ENCODE peak calls at places on chromosomes 5 and 9, in eight cellular contexts. K is retina, Q is right atrium auricular region, A is right cardiac atrium, Y is SW480, M is AG09309, B is psoas muscle, H is mesothelial cell of epicardium. F is an unnamed sample.

GRCh38 chr5:98769256-98770157 is 4.0 kb upstream of the RGMB start:
- DNase-seq in K (peak), Q (no peak), A (peak), Y (peak), M (no peak), B (peak), H (no peak), F (no peak)

GRCh38 chr5:74423383-74423782 is 217.1 kb downstream of the ENC1 start:
- DNase-seq in K (no peak), Q (no peak), A (no peak), Y (no peak), M (no peak), B (no peak), H (no peak), F (no peak)

GRCh38 chr5:37838152-37838932 is 1.5 kb downstream of the GDNF start:
- DNase-seq in K (peak), Q (no peak), A (peak), Y (no peak), M (no peak), B (peak), H (no peak), F (no peak)

GRCh38 chr5:16934669-16935068 is 1.4 kb downstream of the MYO10 start:
- DNase-seq in K (no peak), Q (no peak), A (no peak), Y (peak), M (no peak), B (no peak), H (no peak), F (no peak)

GRCh38 chr9:97660847-97661246 is 27.2 kb downstream of the NCBP1 start:
- DNase-seq in K (no peak), Q (no peak), A (no peak), Y (no peak), M (no peak), B (no peak), H (no peak), F (no peak)

GRCh38 chr5:151078490-151079262 is 2.2 kb downstream of the TNIP1 start:
- DNase-seq in K (no peak), Q (no peak), A (no peak), Y (no peak), M (no peak), B (peak), H (no peak), F (no peak)

GRCh38 chr5:160119905-160120266 is 636 bp upstream of the PWWP2A start:
- DNase-seq in K (no peak), Q (no peak), A (no peak), Y (no peak), M (no peak), B (no peak), H (no peak), F (no peak)

GRCh38 chr9:84136119-84136868 is 155.7 kb downstream of the RMI1 start:
- DNase-seq in K (no peak), Q (no peak), A (no peak), Y (peak), M (no peak), B (no peak), H (no peak), F (no peak)

GRCh38 chr5:130797303-130797702 is 367.8 kb downstream of the HINT1 start:
- DNase-seq in K (no peak), Q (no peak), A (no peak), Y (peak), M (no peak), B (no peak), H (no peak), F (no peak)

GRCh38 chr5:2566280-2566679 is 185.2 kb downstream of the IRX2 start:
- DNase-seq in K (no peak), Q (no peak), A (no peak), Y (no peak), M (no peak), B (no peak), H (no peak), F (no peak)

GRCh38 chr5:143400541-143401252 is 2.8 kb downstream of the NR3C1 start:
- DNase-seq in K (peak), Q (no peak), A (peak), Y (no peak), M (no peak), B (no peak), H (no peak), F (no peak)

GRCh38 chr5:169874626-169875025 is 105.7 kb downstream of the INSYN2B start:
- DNase-seq in K (no peak), Q (no peak), A (no peak), Y (no peak), M (no peak), B (no peak), H (no peak), F (no peak)

GRCh38 chr9:131037336-131038255 is 28.6 kb downstream of the LAMC3 start:
- DNase-seq in K (peak), Q (no peak), A (peak), Y (no peak), M (no peak), B (no peak), H (no peak), F (no peak)

GRCh38 chr9:76510041-76510440 is 51.1 kb downstream of the GCNT1 start:
- DNase-seq in K (no peak), Q (no peak), A (no peak), Y (no peak), M (no peak), B (no peak), H (no peak), F (no peak)

GRCh38 chr9:91844170-91844569 is 105.9 kb downstream of the ROR2 start:
- DNase-seq in K (peak), Q (no peak), A (no peak), Y (no peak), M (no peak), B (peak), H (no peak), F (peak)

GRCh38 chr9:93652604-93653592 is 76.5 kb downstream of the PHF2 start:
- DNase-seq in K (no peak), Q (no peak), A (peak), Y (no peak), M (no peak), B (peak), H (peak), F (no peak)

GRCh38 chr9:33719581-33720374 is 75.6 kb upstream of the PRSS3 start:
- DNase-seq in K (peak), Q (no peak), A (peak), Y (peak), M (no peak), B (peak), H (no peak), F (no peak)

GRCh38 chr9:110520120-110520701 is 59.3 kb downstream of the SVEP1 start:
- DNase-seq in K (no peak), Q (no peak), A (no peak), Y (no peak), M (peak), B (no peak), H (no peak), F (no peak)

GRCh38 chr5:179814090-179814489 is 6.6 kb upstream of the SQSTM1 start:
- DNase-seq in K (no peak), Q (no peak), A (no peak), Y (no peak), M (no peak), B (no peak), H (no peak), F (no peak)

GRCh38 chr5:32828492-32828891 is 117.4 kb downstream of the NPR3 start:
- DNase-seq in K (no peak), Q (no peak), A (no peak), Y (no peak), M (no peak), B (no peak), H (no peak), F (no peak)

GRCh38 chr5:9456435-9457042 is 89.3 kb downstream of the SEMA5A start:
- DNase-seq in K (no peak), Q (no peak), A (no peak), Y (no peak), M (peak), B (no peak), H (no peak), F (no peak)

GRCh38 chr5:106962464-106963230 is 708.1 kb downstream of the EFNA5 start:
- DNase-seq in K (no peak), Q (no peak), A (no peak), Y (no peak), M (no peak), B (no peak), H (no peak), F (no peak)

GRCh38 chr9:35675732-35676392 is 2.1 kb downstream of the CA9 start:
- DNase-seq in K (peak), Q (no peak), A (peak), Y (no peak), M (no peak), B (peak), H (peak), F (no peak)

GRCh38 chr5:139037732-139038131 is 160.4 kb downstream of the SIL1 start:
- DNase-seq in K (no peak), Q (no peak), A (no peak), Y (no peak), M (no peak), B (no peak), H (no peak), F (no peak)